ENCODE peak calls at places on chromosomes 1 and 21, in seven cellular contexts. M is mucosa of descending colon, R is heart right ventricle, B is kidney epithelial cell, F is cardiac fibroblast, S is IMR-90, C is astrocyte of the spinal cord. G is an unnamed sample.

GRCh38 chr1:76835203-76835602 is 32.1 kb upstream of the ST6GALNAC5 start:
- DNase-seq in M (no peak), R (no peak), B (peak; percentile 28), F (no peak), S (no peak), C (peak; percentile 76), G (no peak)

GRCh38 chr1:89757532-89757931 is 63.3 kb upstream of the LRRC8D start:
- DNase-seq in M (no peak), R (peak; percentile 39), B (no peak), F (peak; percentile 30), S (peak; percentile 27), C (no peak), G (no peak)

GRCh38 chr1:181255270-181255929 is 166.9 kb downstream of the IER5 start:
- DNase-seq in M (no peak), R (no peak), B (peak; percentile 78), F (peak; percentile 96), S (peak; percentile 95), C (peak; percentile 93), G (peak; percentile 96)

GRCh38 chr1:187943606-187944403 is 1115.1 kb downstream of the PLA2G4A start:
- DNase-seq in M (no peak), R (no peak), B (no peak), F (no peak), S (no peak), C (no peak), G (no peak)

GRCh38 chr1:101338714-101339430 is 102.1 kb downstream of the S1PR1 start:
- DNase-seq in M (no peak), R (no peak), B (no peak), F (peak; percentile 29), S (no peak), C (no peak), G (no peak)

GRCh38 chr1:119917304-119918055 is 21.2 kb upstream of the ADAM30 start:
- DNase-seq in M (no peak), R (no peak), B (no peak), F (no peak), S (no peak), C (peak; percentile 5), G (no peak)

GRCh38 chr1:115289940-115290339 is 48.1 kb downstream of the NGF start:
- DNase-seq in M (no peak), R (no peak), B (no peak), F (no peak), S (no peak), C (no peak), G (no peak)

GRCh38 chr1:41474490-41475271 is 9.8 kb downstream of the EDN2 start:
- DNase-seq in M (no peak), R (peak; percentile 48), B (no peak), F (no peak), S (no peak), C (no peak), G (peak; percentile 34)

GRCh38 chr1:47681735-47682134 is 243.9 kb downstream of the FOXD2 start:
- DNase-seq in M (no peak), R (no peak), B (no peak), F (no peak), S (no peak), C (no peak), G (no peak)

GRCh38 chr21:35578831-35579470 is 481.4 kb downstream of the SETD4 start:
- DNase-seq in M (no peak), R (no peak), B (no peak), F (peak; percentile 82), S (peak; percentile 66), C (peak; percentile 47), G (no peak)

GRCh38 chr1:33709780-33710713 is 153.8 kb upstream of the HMGB4 start:
- DNase-seq in M (no peak), R (no peak), B (no peak), F (peak; percentile 2), S (no peak), C (peak; percentile 5), G (no peak)

GRCh38 chr1:44524655-44525530 is 119.8 kb downstream of the RNF220 start:
- DNase-seq in M (no peak), R (no peak), B (no peak), F (no peak), S (no peak), C (no peak), G (no peak)

GRCh38 chr1:180507826-180508724 is 5.7 kb upstream of the ACBD6 start:
- DNase-seq in M (no peak), R (no peak), B (no peak), F (peak; percentile 67), S (peak; percentile 96), C (peak; percentile 52), G (peak; percentile 79)

GRCh38 chr1:12121212-12122000 is 45.4 kb upstream of the TNFRSF1B start:
- DNase-seq in M (no peak), R (no peak), B (no peak), F (peak; percentile 62), S (peak; percentile 97), C (no peak), G (peak; percentile 44)

GRCh38 chr1:242129103-242129502 is 130.2 kb upstream of the MAP1LC3C start:
- DNase-seq in M (no peak), R (no peak), B (no peak), F (no peak), S (no peak), C (peak; percentile 4), G (no peak)

GRCh38 chr1:193846881-193847280 is 660.5 kb upstream of the B3GALT2 start:
- DNase-seq in M (no peak), R (no peak), B (no peak), F (no peak), S (peak; percentile 11), C (peak; percentile 1), G (peak; percentile 19)

GRCh38 chr1:1352784-1353388 is 3.7 kb upstream of the DVL1 start:
- DNase-seq in M (no peak), R (no peak), B (no peak), F (no peak), S (no peak), C (no peak), G (no peak)

GRCh38 chr1:25657121-25657521 is 40.5 kb downstream of the MAN1C1 start:
- DNase-seq in M (no peak), R (no peak), B (no peak), F (no peak), S (no peak), C (no peak), G (no peak)

GRCh38 chr21:42539931-42540343 is 26.3 kb downstream of the SLC37A1 start:
- DNase-seq in M (no peak), R (no peak), B (no peak), F (no peak), S (no peak), C (no peak), G (no peak)

GRCh38 chr1:28887418-28887834 is 26.9 kb upstream of the EPB41 start:
- DNase-seq in M (peak; percentile 35), R (peak; percentile 45), B (no peak), F (no peak), S (no peak), C (no peak), G (no peak)

GRCh38 chr21:35573472-35574389 is 486.6 kb downstream of the SETD4 start:
- DNase-seq in M (no peak), R (no peak), B (no peak), F (no peak), S (peak; percentile 69), C (no peak), G (no peak)

GRCh38 chr1:111290104-111290503 is 547 bp upstream of the CHIA start:
- DNase-seq in M (no peak), R (no peak), B (no peak), F (no peak), S (no peak), C (no peak), G (no peak)

GRCh38 chr1:201376464-201377374 is 761 bp downstream of the TNNT2 start:
- DNase-seq in M (peak; percentile 54), R (no peak), B (no peak), F (peak; percentile 36), S (peak; percentile 46), C (peak; percentile 45), G (peak; percentile 20)

GRCh38 chr1:153945131-153945794 is 1.3 kb downstream of the DENND4B start:
- DNase-seq in M (peak; percentile 69), R (peak; percentile 65), B (no peak), F (peak; percentile 57), S (peak; percentile 46), C (peak; percentile 41), G (peak; percentile 58)

GRCh38 chr1:154849645-154850131 is 20.4 kb downstream of the KCNN3 start:
- DNase-seq in M (no peak), R (no peak), B (no peak), F (no peak), S (no peak), C (peak; percentile 20), G (no peak)

GRCh38 chr1:154474802-154475201 is 27.2 kb upstream of the TDRD10 start:
- DNase-seq in M (peak; percentile 90), R (no peak), B (peak; percentile 88), F (peak; percentile 74), S (peak; percentile 80), C (peak; percentile 84), G (peak; percentile 91)

GRCh38 chr21:26409735-26410134 is 163.4 kb downstream of the CYYR1 start:
- DNase-seq in M (no peak), R (no peak), B (no peak), F (no peak), S (no peak), C (no peak), G (no peak)

DNA sequence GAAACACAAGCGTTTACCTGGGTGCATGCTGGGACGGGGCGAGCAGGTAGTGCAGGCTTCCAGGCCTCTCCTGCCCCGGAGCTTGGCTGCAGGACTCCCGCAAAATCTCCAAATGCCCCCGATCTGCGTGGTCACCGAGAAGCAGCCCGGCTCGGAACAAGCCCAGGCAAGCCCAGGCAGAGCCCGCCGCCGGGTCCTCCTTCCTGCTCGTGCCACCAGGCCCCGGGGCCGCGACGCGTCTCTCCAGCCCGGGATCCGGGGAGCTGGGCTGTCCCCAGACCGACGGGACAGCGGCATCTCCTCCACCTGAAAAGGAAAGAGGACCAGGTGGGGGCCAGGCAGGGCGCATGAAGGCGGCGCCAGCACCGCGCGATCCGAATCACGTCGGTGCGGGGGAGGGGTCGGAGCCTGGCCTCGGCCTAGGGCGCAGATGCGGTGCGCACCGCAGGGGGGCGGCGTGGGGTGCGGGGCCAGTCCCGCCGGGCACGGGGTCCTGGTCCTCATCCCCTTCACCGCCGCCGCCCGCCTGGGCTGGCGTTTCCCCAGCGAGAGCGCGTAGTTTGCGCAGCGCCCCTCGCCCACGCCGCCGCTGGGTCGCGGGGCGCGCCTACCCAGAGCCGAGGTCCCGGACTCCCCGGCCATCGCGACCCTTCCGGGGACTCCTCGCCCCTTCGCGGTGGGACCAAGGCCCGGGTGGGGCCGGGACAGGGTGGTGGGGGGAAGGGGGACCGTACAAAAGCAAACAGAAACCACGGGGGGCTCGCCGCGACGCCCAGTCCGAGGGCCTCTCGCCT is 52.4 kb upstream of the H6PD start:
- DNase-seq in M (peak; percentile 36), R (peak; percentile 43), B (no peak), F (peak; percentile 54), S (no peak), C (peak; percentile 42), G (no peak)
- TF ChIP-seq CTCF in M (no peak), R (peak; percentile 21), B (no peak), F (no peak), S (peak; percentile 19), C (no peak), G (peak; percentile 64)

GRCh38 chr1:156602557-156602993 is 1.3 kb upstream of the GPATCH4 start:
- DNase-seq in M (peak; percentile 38), R (no peak), B (no peak), F (peak; percentile 47), S (no peak), C (no peak), G (no peak)
- TF ChIP-seq CTCF in M (no peak), R (no peak), B (peak; percentile 52), F (peak; percentile 39), S (peak; percentile 36), C (peak; percentile 35), G (peak; percentile 60)

GRCh38 chr1:43367904-43368645 is at the start of gene ELOVL1:
- DNase-seq in M (peak; percentile 94), R (peak; percentile 95), B (no peak), F (peak; percentile 82), S (peak; percentile 80), C (peak; percentile 88), G (peak; percentile 84)
- TF ChIP-seq CTCF in M (no peak), R (peak; percentile 12), B (peak; percentile 30), F (peak; percentile 31), S (peak; percentile 34), C (peak; percentile 29), G (peak; percentile 32)

GRCh38 chr21:30689822-30690221 is 28.8 kb downstream of the KRTAP21-3 start:
- DNase-seq in M (no peak), R (no peak), B (no peak), F (no peak), S (no peak), C (no peak), G (no peak)
- TF ChIP-seq CTCF in M (no peak), R (no peak), B (no peak), F (no peak), S (no peak), C (no peak), G (no peak)